ENCODE peak calls at places on chromosomes 13 and 19, in ten cellular contexts. One of them, this sample, is unnamed.

GRCh38 chr13:102825921-102826706 is 19.7 kb upstream of the ERCC5 start:
- DNase-seq in non-pigmented ciliary epithelial cell: peak; percentile 85
- DNase-seq in nephron progenitor cell: no peak
- DNase-seq in NCI-H460: no peak
- DNase-seq in NCI-H82: no peak
- DNase-seq in fibroblast of lung: peak; percentile 95
- DNase-seq in endothelial cell: no peak
- DNase-seq in ecto neural progenitor cell: no peak
- DNase-seq in mucosa of descending colon: no peak
- DNase-seq in mammary epithelial cell: peak; percentile 88
- DNase-seq in this sample: no peak

GRCh38 chr13:27082325-27082724 is 89.3 kb downstream of the USP12 start:
- DNase-seq in non-pigmented ciliary epithelial cell: no peak
- DNase-seq in nephron progenitor cell: no peak
- DNase-seq in NCI-H460: no peak
- DNase-seq in NCI-H82: no peak
- DNase-seq in fibroblast of lung: peak; percentile 65
- DNase-seq in endothelial cell: no peak
- DNase-seq in ecto neural progenitor cell: no peak
- DNase-seq in mucosa of descending colon: no peak
- DNase-seq in mammary epithelial cell: no peak
- DNase-seq in this sample: no peak

GRCh38 chr19:6023085-6023682 is 45.2 kb upstream of the RANBP3 start:
- DNase-seq in non-pigmented ciliary epithelial cell: no peak
- DNase-seq in nephron progenitor cell: no peak
- DNase-seq in NCI-H460: no peak
- DNase-seq in NCI-H82: no peak
- DNase-seq in fibroblast of lung: peak; percentile 51
- DNase-seq in endothelial cell: no peak
- DNase-seq in ecto neural progenitor cell: no peak
- DNase-seq in mucosa of descending colon: no peak
- DNase-seq in mammary epithelial cell: no peak
- DNase-seq in this sample: no peak

GRCh38 chr13:28753208-28753892 is 34.6 kb upstream of the SLC46A3 start:
- DNase-seq in non-pigmented ciliary epithelial cell: peak; percentile 56
- DNase-seq in nephron progenitor cell: no peak
- DNase-seq in NCI-H460: peak; percentile 91
- DNase-seq in NCI-H82: peak; percentile 17
- DNase-seq in fibroblast of lung: peak; percentile 86
- DNase-seq in endothelial cell: no peak
- DNase-seq in ecto neural progenitor cell: no peak
- DNase-seq in mucosa of descending colon: no peak
- DNase-seq in mammary epithelial cell: peak; percentile 73
- DNase-seq in this sample: no peak

GRCh38 chr13:44012910-44013309 is 133.2 kb downstream of the LACC1 start:
- DNase-seq in non-pigmented ciliary epithelial cell: no peak
- DNase-seq in nephron progenitor cell: no peak
- DNase-seq in NCI-H460: no peak
- DNase-seq in NCI-H82: no peak
- DNase-seq in fibroblast of lung: peak; percentile 72
- DNase-seq in endothelial cell: no peak
- DNase-seq in ecto neural progenitor cell: no peak
- DNase-seq in mucosa of descending colon: no peak
- DNase-seq in mammary epithelial cell: no peak
- DNase-seq in this sample: no peak

GRCh38 chr19:4488496-4488895 is 16.4 kb downstream of the HDGFL2 start:
- DNase-seq in non-pigmented ciliary epithelial cell: no peak
- DNase-seq in nephron progenitor cell: no peak
- DNase-seq in NCI-H460: no peak
- DNase-seq in NCI-H82: no peak
- DNase-seq in fibroblast of lung: no peak
- DNase-seq in endothelial cell: no peak
- DNase-seq in ecto neural progenitor cell: no peak
- DNase-seq in mucosa of descending colon: no peak
- DNase-seq in mammary epithelial cell: no peak
- DNase-seq in this sample: no peak

GRCh38 chr19:35774274-35775045 is 904 bp upstream of the ARHGAP33 start:
- DNase-seq in non-pigmented ciliary epithelial cell: no peak
- DNase-seq in nephron progenitor cell: no peak
- DNase-seq in NCI-H460: no peak
- DNase-seq in NCI-H82: peak; percentile 94
- DNase-seq in fibroblast of lung: no peak
- DNase-seq in endothelial cell: no peak
- DNase-seq in ecto neural progenitor cell: peak; percentile 49
- DNase-seq in mucosa of descending colon: no peak
- DNase-seq in mammary epithelial cell: no peak
- DNase-seq in this sample: no peak

GRCh38 chr13:32581177-32581786 is 5.0 kb upstream of the PDS5B start:
- DNase-seq in non-pigmented ciliary epithelial cell: no peak
- DNase-seq in nephron progenitor cell: no peak
- DNase-seq in NCI-H460: no peak
- DNase-seq in NCI-H82: peak; percentile 35
- DNase-seq in fibroblast of lung: peak; percentile 11
- DNase-seq in endothelial cell: no peak
- DNase-seq in ecto neural progenitor cell: no peak
- DNase-seq in mucosa of descending colon: no peak
- DNase-seq in mammary epithelial cell: no peak
- DNase-seq in this sample: no peak

GRCh38 chr19:46806651-46807050 is 18.3 kb upstream of the SLC1A5 start:
- DNase-seq in non-pigmented ciliary epithelial cell: no peak
- DNase-seq in nephron progenitor cell: no peak
- DNase-seq in NCI-H460: no peak
- DNase-seq in NCI-H82: no peak
- DNase-seq in fibroblast of lung: no peak
- DNase-seq in endothelial cell: no peak
- DNase-seq in ecto neural progenitor cell: no peak
- DNase-seq in mucosa of descending colon: no peak
- DNase-seq in mammary epithelial cell: no peak
- DNase-seq in this sample: no peak

GRCh38 chr13:27257233-27257568 is 5.8 kb downstream of the RPL21 start:
- DNase-seq in non-pigmented ciliary epithelial cell: no peak
- DNase-seq in nephron progenitor cell: no peak
- DNase-seq in NCI-H460: no peak
- DNase-seq in NCI-H82: peak; percentile 32
- DNase-seq in fibroblast of lung: no peak
- DNase-seq in endothelial cell: no peak
- DNase-seq in ecto neural progenitor cell: no peak
- DNase-seq in mucosa of descending colon: no peak
- DNase-seq in mammary epithelial cell: no peak
- DNase-seq in this sample: no peak

GRCh38 chr19:45173816-45174215 is 4.2 kb downstream of the TRAPPC6A start:
- DNase-seq in non-pigmented ciliary epithelial cell: no peak
- DNase-seq in nephron progenitor cell: no peak
- DNase-seq in NCI-H460: no peak
- DNase-seq in NCI-H82: no peak
- DNase-seq in fibroblast of lung: peak; percentile 86
- DNase-seq in endothelial cell: no peak
- DNase-seq in ecto neural progenitor cell: no peak
- DNase-seq in mucosa of descending colon: no peak
- DNase-seq in mammary epithelial cell: peak; percentile 52
- DNase-seq in this sample: no peak

GRCh38 chr19:39160523-39160861 is 34.9 kb downstream of the PAK4 start:
- DNase-seq in non-pigmented ciliary epithelial cell: no peak
- DNase-seq in nephron progenitor cell: no peak
- DNase-seq in NCI-H460: no peak
- DNase-seq in NCI-H82: no peak
- DNase-seq in fibroblast of lung: peak; percentile 64
- DNase-seq in endothelial cell: no peak
- DNase-seq in ecto neural progenitor cell: no peak
- DNase-seq in mucosa of descending colon: no peak
- DNase-seq in mammary epithelial cell: peak; percentile 62
- DNase-seq in this sample: no peak

GRCh38 chr13:43246382-43246781 is 223.0 kb downstream of the DNAJC15 start:
- DNase-seq in non-pigmented ciliary epithelial cell: no peak
- DNase-seq in nephron progenitor cell: no peak
- DNase-seq in NCI-H460: no peak
- DNase-seq in NCI-H82: no peak
- DNase-seq in fibroblast of lung: no peak
- DNase-seq in endothelial cell: no peak
- DNase-seq in ecto neural progenitor cell: no peak
- DNase-seq in mucosa of descending colon: no peak
- DNase-seq in mammary epithelial cell: no peak
- DNase-seq in this sample: no peak

GRCh38 chr13:107365466-107366215 is 797.7 kb upstream of the ARGLU1 start:
- DNase-seq in non-pigmented ciliary epithelial cell: no peak
- DNase-seq in nephron progenitor cell: no peak
- DNase-seq in NCI-H460: peak; percentile 63
- DNase-seq in NCI-H82: no peak
- DNase-seq in fibroblast of lung: peak; percentile 74
- DNase-seq in endothelial cell: no peak
- DNase-seq in ecto neural progenitor cell: no peak
- DNase-seq in mucosa of descending colon: no peak
- DNase-seq in mammary epithelial cell: no peak
- DNase-seq in this sample: no peak

GRCh38 chr13:106337096-106337495 is 198.4 kb downstream of the EFNB2 start:
- DNase-seq in non-pigmented ciliary epithelial cell: no peak
- DNase-seq in nephron progenitor cell: no peak
- DNase-seq in NCI-H460: no peak
- DNase-seq in NCI-H82: no peak
- DNase-seq in fibroblast of lung: peak; percentile 14
- DNase-seq in endothelial cell: no peak
- DNase-seq in ecto neural progenitor cell: no peak
- DNase-seq in mucosa of descending colon: no peak
- DNase-seq in mammary epithelial cell: no peak
- DNase-seq in this sample: no peak

GRCh38 chr19:38744298-38744681 is at the start of gene CAPN12:
- DNase-seq in non-pigmented ciliary epithelial cell: no peak
- DNase-seq in nephron progenitor cell: no peak
- DNase-seq in NCI-H460: no peak
- DNase-seq in NCI-H82: no peak
- DNase-seq in fibroblast of lung: no peak
- DNase-seq in endothelial cell: no peak
- DNase-seq in ecto neural progenitor cell: no peak
- DNase-seq in mucosa of descending colon: no peak
- DNase-seq in mammary epithelial cell: peak; percentile 0
- DNase-seq in this sample: no peak

GRCh38 chr19:49149652-49150105 is 5.5 kb downstream of the HRC start:
- DNase-seq in non-pigmented ciliary epithelial cell: no peak
- DNase-seq in nephron progenitor cell: peak; percentile 74
- DNase-seq in NCI-H460: peak; percentile 65
- DNase-seq in NCI-H82: peak; percentile 93
- DNase-seq in fibroblast of lung: peak; percentile 82
- DNase-seq in endothelial cell: peak; percentile 73
- DNase-seq in ecto neural progenitor cell: peak; percentile 86
- DNase-seq in mucosa of descending colon: peak; percentile 76
- DNase-seq in mammary epithelial cell: peak; percentile 66
- DNase-seq in this sample: no peak

GRCh38 chr13:93646247-93646646 is 419.6 kb downstream of the GPC6 start:
- DNase-seq in non-pigmented ciliary epithelial cell: no peak
- DNase-seq in nephron progenitor cell: no peak
- DNase-seq in NCI-H460: no peak
- DNase-seq in NCI-H82: no peak
- DNase-seq in fibroblast of lung: peak; percentile 4
- DNase-seq in endothelial cell: no peak
- DNase-seq in ecto neural progenitor cell: no peak
- DNase-seq in mucosa of descending colon: no peak
- DNase-seq in mammary epithelial cell: no peak
- DNase-seq in this sample: no peak

GRCh38 chr19:3578390-3578789 is 5.6 kb downstream of the HMG20B start:
- DNase-seq in non-pigmented ciliary epithelial cell: no peak
- DNase-seq in nephron progenitor cell: no peak
- DNase-seq in NCI-H460: no peak
- DNase-seq in NCI-H82: no peak
- DNase-seq in fibroblast of lung: no peak
- DNase-seq in endothelial cell: no peak
- DNase-seq in ecto neural progenitor cell: no peak
- DNase-seq in mucosa of descending colon: peak; percentile 48
- DNase-seq in mammary epithelial cell: no peak
- DNase-seq in this sample: no peak

GRCh38 chr13:53143757-53144320 is 115.2 kb downstream of the OLFM4 start:
- DNase-seq in non-pigmented ciliary epithelial cell: no peak
- DNase-seq in nephron progenitor cell: no peak
- DNase-seq in NCI-H460: no peak
- DNase-seq in NCI-H82: no peak
- DNase-seq in fibroblast of lung: no peak
- DNase-seq in endothelial cell: no peak
- DNase-seq in ecto neural progenitor cell: no peak
- DNase-seq in mucosa of descending colon: no peak
- DNase-seq in mammary epithelial cell: no peak
- DNase-seq in this sample: no peak

GRCh38 chr13:57857945-57858344 is 226.4 kb downstream of the PCDH17 start:
- DNase-seq in non-pigmented ciliary epithelial cell: no peak
- DNase-seq in nephron progenitor cell: no peak
- DNase-seq in NCI-H460: no peak
- DNase-seq in NCI-H82: no peak
- DNase-seq in fibroblast of lung: no peak
- DNase-seq in endothelial cell: no peak
- DNase-seq in ecto neural progenitor cell: no peak
- DNase-seq in mucosa of descending colon: no peak
- DNase-seq in mammary epithelial cell: no peak
- DNase-seq in this sample: no peak

GRCh38 chr13:23656637-23657036 is 86.4 kb downstream of the TNFRSF19 start:
- DNase-seq in non-pigmented ciliary epithelial cell: peak; percentile 92
- DNase-seq in nephron progenitor cell: no peak
- DNase-seq in NCI-H460: no peak
- DNase-seq in NCI-H82: peak; percentile 95
- DNase-seq in fibroblast of lung: peak; percentile 95
- DNase-seq in endothelial cell: no peak
- DNase-seq in ecto neural progenitor cell: no peak
- DNase-seq in mucosa of descending colon: no peak
- DNase-seq in mammary epithelial cell: no peak
- DNase-seq in this sample: no peak

GRCh38 chr13:39676315-39676876 is 20.9 kb downstream of the COG6 start:
- DNase-seq in non-pigmented ciliary epithelial cell: no peak
- DNase-seq in nephron progenitor cell: no peak
- DNase-seq in NCI-H460: peak; percentile 20
- DNase-seq in NCI-H82: peak; percentile 86
- DNase-seq in fibroblast of lung: peak; percentile 37
- DNase-seq in endothelial cell: no peak
- DNase-seq in ecto neural progenitor cell: no peak
- DNase-seq in mucosa of descending colon: no peak
- DNase-seq in mammary epithelial cell: peak; percentile 21
- DNase-seq in this sample: peak; percentile 27

GRCh38 chr13:27455331-27455855 is 5.0 kb upstream of the MTIF3 start:
- DNase-seq in non-pigmented ciliary epithelial cell: no peak
- DNase-seq in nephron progenitor cell: no peak
- DNase-seq in NCI-H460: no peak
- DNase-seq in NCI-H82: no peak
- DNase-seq in fibroblast of lung: no peak
- DNase-seq in endothelial cell: no peak
- DNase-seq in ecto neural progenitor cell: no peak
- DNase-seq in mucosa of descending colon: no peak
- DNase-seq in mammary epithelial cell: no peak
- DNase-seq in this sample: no peak

GRCh38 chr19:460877-461609 is at the start of gene SHC2:
- DNase-seq in non-pigmented ciliary epithelial cell: no peak
- DNase-seq in nephron progenitor cell: peak; percentile 67
- DNase-seq in NCI-H460: no peak
- DNase-seq in NCI-H82: peak; percentile 37
- DNase-seq in fibroblast of lung: no peak
- DNase-seq in endothelial cell: peak; percentile 53
- DNase-seq in ecto neural progenitor cell: no peak
- DNase-seq in mucosa of descending colon: peak; percentile 46
- DNase-seq in mammary epithelial cell: no peak
- DNase-seq in this sample: peak; percentile 17

GRCh38 chr19:18519962-18520847 is 1.7 kb downstream of the ELL start:
- DNase-seq in non-pigmented ciliary epithelial cell: no peak
- DNase-seq in nephron progenitor cell: peak; percentile 60
- DNase-seq in NCI-H460: peak; percentile 56
- DNase-seq in NCI-H82: peak; percentile 80
- DNase-seq in fibroblast of lung: peak; percentile 85
- DNase-seq in endothelial cell: peak; percentile 64
- DNase-seq in ecto neural progenitor cell: peak; percentile 77
- DNase-seq in mucosa of descending colon: peak; percentile 83
- DNase-seq in mammary epithelial cell: peak; percentile 77
- DNase-seq in this sample: peak; percentile 47

GRCh38 chr19:56104423-56104822 is 16.7 kb downstream of the ZNF787 start:
- DNase-seq in non-pigmented ciliary epithelial cell: no peak
- DNase-seq in nephron progenitor cell: no peak
- DNase-seq in NCI-H460: no peak
- DNase-seq in NCI-H82: no peak
- DNase-seq in fibroblast of lung: no peak
- DNase-seq in endothelial cell: no peak
- DNase-seq in ecto neural progenitor cell: no peak
- DNase-seq in mucosa of descending colon: no peak
- DNase-seq in mammary epithelial cell: no peak
- DNase-seq in this sample: no peak

GRCh38 chr13:113653264-113654174 is 4.5 kb downstream of the ATP4B start:
- DNase-seq in non-pigmented ciliary epithelial cell: no peak
- DNase-seq in nephron progenitor cell: no peak
- DNase-seq in NCI-H460: no peak
- DNase-seq in NCI-H82: no peak
- DNase-seq in fibroblast of lung: no peak
- DNase-seq in endothelial cell: no peak
- DNase-seq in ecto neural progenitor cell: no peak
- DNase-seq in mucosa of descending colon: peak; percentile 18
- DNase-seq in mammary epithelial cell: no peak
- DNase-seq in this sample: no peak

This sample was measured in CD8-positive, alpha-beta T cell.